ENCODE peak calls at places on chromosomes 13 and 19, in eight cellular contexts. Z is breast epithelium, W is vagina, Q is GM12891, R is endothelial cell of umbilical vein, K is transverse colon, C is GM12878, U is sigmoid colon. E is an unnamed sample.
A peak's percentile ranks its signal among the peaks of the same experiment; 100 is the strongest.

GRCh38 chr19:9857076-9857721 is 22.1 kb downstream of the PIN1 start:
- DNase-seq in Z (no peak), W (no peak), Q (no peak), R (no peak), K (no peak), C (no peak), U (no peak), E (no peak)

GRCh38 chr13:51793570-51794273 is 10.2 kb downstream of the DHRS12 start:
- DNase-seq in Z (no peak), W (no peak), Q (no peak), R (peak; percentile 66), K (no peak), C (peak; percentile 70), U (peak; percentile 45), E (no peak)

GRCh38 chr19:10122066-10122465 is 2.4 kb upstream of the EIF3G start:
- DNase-seq in Z (no peak), W (no peak), Q (no peak), R (peak; percentile 44), K (no peak), C (no peak), U (no peak), E (no peak)

GRCh38 chr19:39970424-39970673 is 616 bp upstream of the PSMC4 start:
- DNase-seq in Z (no peak), W (no peak), Q (peak; percentile 28), R (no peak), K (no peak), C (peak; percentile 24), U (no peak), E (no peak)

GRCh38 chr13:90640976-90641375 is 706.5 kb upstream of the MIR17HG start:
- DNase-seq in Z (no peak), W (no peak), Q (no peak), R (no peak), K (no peak), C (no peak), U (no peak), E (no peak)

GRCh38 chr19:41206456-41206855 is 12.6 kb upstream of the AXL start:
- DNase-seq in Z (no peak), W (no peak), Q (no peak), R (no peak), K (no peak), C (no peak), U (no peak), E (no peak)

GRCh38 chr19:33376423-33376822 is 2.9 kb downstream of the CEBPG start:
- DNase-seq in Z (no peak), W (no peak), Q (no peak), R (peak; percentile 92), K (peak; percentile 91), C (no peak), U (peak; percentile 87), E (no peak)

GRCh38 chr13:49395416-49396277 is 48.2 kb downstream of the CAB39L start:
- DNase-seq in Z (no peak), W (no peak), Q (no peak), R (no peak), K (no peak), C (no peak), U (peak; percentile 71), E (no peak)

GRCh38 chr19:30315159-30315558 is 57.0 kb upstream of the ZNF536 start:
- DNase-seq in Z (no peak), W (no peak), Q (no peak), R (no peak), K (no peak), C (no peak), U (no peak), E (no peak)

GRCh38 chr13:74550039-74550438 is 415.8 kb upstream of the KLF12 start:
- DNase-seq in Z (no peak), W (no peak), Q (no peak), R (no peak), K (no peak), C (no peak), U (no peak), E (no peak)

GRCh38 chr13:106348032-106348431 is 187.4 kb downstream of the EFNB2 start:
- DNase-seq in Z (no peak), W (no peak), Q (no peak), R (peak; percentile 92), K (no peak), C (no peak), U (no peak), E (no peak)

GRCh38 chr13:52852444-52852843 is 4.0 kb upstream of the PCDH8 start:
- DNase-seq in Z (no peak), W (no peak), Q (no peak), R (no peak), K (no peak), C (no peak), U (no peak), E (no peak)

GRCh38 chr19:30679286-30679685 is 307.1 kb downstream of the ZNF536 start:
- DNase-seq in Z (no peak), W (no peak), Q (no peak), R (no peak), K (no peak), C (no peak), U (no peak), E (no peak)

GRCh38 chr19:51712461-51713081 is 11.2 kb downstream of the HAS1 start:
- DNase-seq in Z (no peak), W (no peak), Q (no peak), R (no peak), K (no peak), C (no peak), U (no peak), E (no peak)

GRCh38 chr13:97125810-97126738 is 96.1 kb upstream of the MBNL2 start:
- DNase-seq in Z (no peak), W (no peak), Q (no peak), R (no peak), K (no peak), C (peak; percentile 57), U (peak; percentile 78), E (peak; percentile 27)

GRCh38 chr19:2329528-2329927 is 1.0 kb downstream of the SPPL2B start:
- DNase-seq in Z (no peak), W (no peak), Q (no peak), R (no peak), K (no peak), C (no peak), U (no peak), E (no peak)

GRCh38 chr13:84137292-84137691 is 255.0 kb upstream of the SLITRK1 start:
- DNase-seq in Z (no peak), W (no peak), Q (no peak), R (no peak), K (peak; percentile 25), C (peak; percentile 64), U (no peak), E (no peak)

GRCh38 chr13:27270594-27271520 is at the start of gene RASL11A:
- DNase-seq in Z (peak; percentile 79), W (no peak), Q (peak; percentile 85), R (peak; percentile 87), K (peak; percentile 90), C (no peak), U (peak; percentile 95), E (peak; percentile 86)

GRCh38 chr19:41734585-41734984 is 20.7 kb upstream of the CEACAM6 start:
- DNase-seq in Z (no peak), W (no peak), Q (no peak), R (no peak), K (peak; percentile 87), C (no peak), U (no peak), E (no peak)

GRCh38 chr19:2289714-2290435 is 7.9 kb upstream of the PEAK3 start:
- DNase-seq in Z (no peak), W (no peak), Q (peak; percentile 86), R (no peak), K (peak; percentile 53), C (peak; percentile 48), U (no peak), E (peak; percentile 77)

DNA sequence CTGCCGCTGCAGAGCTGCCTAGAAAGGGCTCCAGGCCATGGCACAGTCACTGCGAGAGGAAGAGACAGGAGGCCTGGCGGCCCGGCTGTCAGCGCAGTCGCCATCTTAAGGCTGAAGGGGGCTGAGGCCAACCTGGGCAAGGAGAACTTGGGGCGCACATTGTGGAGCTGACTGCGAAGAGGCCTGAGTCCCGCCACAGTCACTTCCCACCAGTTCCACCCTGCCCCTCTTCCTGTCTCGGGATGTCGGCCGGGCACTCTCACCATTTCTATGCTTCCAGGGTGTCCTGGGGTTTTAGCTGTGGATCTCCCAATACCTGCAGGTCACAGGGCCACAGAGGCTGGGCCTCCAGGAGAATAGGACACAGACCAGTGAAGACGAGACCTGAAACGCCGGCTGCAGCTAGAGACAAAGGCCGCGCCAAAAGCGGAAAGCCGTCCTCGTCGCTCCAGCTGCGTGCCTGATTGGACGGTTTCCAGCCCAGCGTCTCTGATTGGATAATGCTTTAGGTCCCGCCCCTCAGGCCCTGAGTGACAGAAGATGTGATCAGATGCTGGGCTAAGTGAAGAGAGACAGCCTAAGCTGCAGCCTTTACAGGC is 71.1 kb downstream of the ZNF486 start:
- DNase-seq in Z (peak; percentile 93), W (no peak), Q (peak; percentile 39), R (peak; percentile 88), K (peak; percentile 90), C (peak; percentile 0), U (peak; percentile 94), E (no peak)
- TF ChIP-seq POLR2AphosphoS5 in Z (no peak), W (peak; percentile 58), Q (no peak), R (no peak), K (no peak), C (no peak), U (no peak), E (no peak)

GRCh38 chr13:110108348-110109139 is 198.4 kb downstream of the COL4A1 start:
- DNase-seq in Z (peak; percentile 77), W (peak; percentile 72), Q (no peak), R (peak; percentile 46), K (peak; percentile 59), C (no peak), U (peak; percentile 93), E (no peak)
- TF ChIP-seq POLR2A in Z (no peak), W (no peak), Q (no peak), R (no peak), K (no peak), C (no peak), U (no peak), E (no peak)

DNA sequence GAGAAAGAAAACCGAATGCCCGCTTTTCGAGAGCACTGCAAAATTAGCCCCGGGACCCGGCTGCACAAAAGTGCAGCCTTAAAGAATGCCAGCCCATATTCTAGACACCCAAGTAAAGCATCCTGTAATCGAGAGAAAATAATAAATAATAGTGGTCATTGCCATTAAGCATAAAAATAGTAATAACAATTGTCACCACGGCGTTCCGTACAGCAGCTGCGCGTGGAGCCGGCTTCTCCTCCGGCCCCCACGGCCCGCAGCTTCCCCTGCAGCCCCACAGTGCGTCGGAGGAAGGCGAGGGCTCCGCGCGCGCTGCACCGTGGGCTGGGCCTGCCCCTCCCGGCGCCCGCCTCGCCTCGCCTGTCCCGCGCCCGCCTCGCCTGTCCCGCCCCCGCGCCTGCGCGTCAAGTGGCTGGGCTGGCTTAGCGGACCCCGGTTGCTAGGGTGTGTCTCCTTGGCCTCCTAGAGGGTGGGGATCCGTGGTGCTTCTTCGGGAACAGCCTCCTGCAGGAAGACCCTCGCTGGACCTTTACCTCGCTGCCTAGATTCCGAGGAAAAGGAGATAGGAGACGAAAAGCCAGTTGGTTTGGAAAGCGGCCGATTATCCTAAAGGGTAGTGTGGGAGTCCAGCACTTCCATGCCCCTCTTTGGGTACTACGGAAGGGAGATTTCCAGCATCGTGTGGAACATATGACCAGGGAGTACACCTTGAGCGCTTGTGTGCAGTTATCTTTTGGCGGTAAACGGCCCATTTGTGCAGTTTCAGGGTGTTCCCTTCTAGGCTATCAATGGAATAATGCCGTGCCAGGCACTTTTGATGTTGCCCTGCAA is at the start of gene LRRC63:
- DNase-seq in Z (peak; percentile 70), W (no peak), Q (peak; percentile 59), R (peak; percentile 43), K (peak; percentile 87), C (no peak), U (peak; percentile 86), E (peak; percentile 48)
- TF ChIP-seq POLR2AphosphoS5 in Z (no peak), W (no peak), Q (no peak), R (no peak), K (peak; percentile 58), C (no peak), U (no peak), E (no peak)

GRCh38 chr13:38758278-38758677 is 71.4 kb downstream of the FREM2 start:
- DNase-seq in Z (no peak), W (no peak), Q (no peak), R (no peak), K (no peak), C (no peak), U (no peak), E (no peak)
- TF ChIP-seq POLR2A in Z (no peak), W (no peak), Q (no peak), R (no peak), K (no peak), C (no peak), U (no peak), E (no peak)